ENCODE peak calls at places on chromosomes 2 and 18, in five cellular contexts. Z is chondrocyte; C is activated naive CD4-positive, alpha-beta T cell; I is NCI-H510A treated with DMSO at 0.1 percent for 48 hours; V is omental fat pad. R is an unnamed sample.

GRCh38 chr2:175143678-175144077 is 24.3 kb downstream of the ATF2 start:
- DNase-seq in C (no peak), I (no peak), Z (no peak), V (no peak), R (no peak)

GRCh38 chr2:5803547-5803946 is 111.4 kb downstream of the SOX11 start:
- DNase-seq in I (no peak), V (no peak), C (no peak), Z (no peak), R (peak; percentile 18)

GRCh38 chr2:112024896-112025491 is 30.1 kb upstream of the TMEM87B start:
- DNase-seq in Z (no peak), V (no peak), C (no peak), I (no peak), R (no peak)

GRCh38 chr2:133570547-133570946 is 2.3 kb upstream of the NCKAP5 start:
- DNase-seq in Z (no peak), V (no peak), I (no peak), C (no peak), R (no peak)

GRCh38 chr2:634670-635395 is 42.4 kb downstream of the TMEM18 start:
- DNase-seq in Z (no peak), V (no peak), C (no peak), I (no peak), R (no peak)

GRCh38 chr2:2847131-2847740 is 516.2 kb upstream of the MYT1L start:
- DNase-seq in V (no peak), Z (peak; percentile 55), C (no peak), I (peak; percentile 66), R (no peak)

GRCh38 chr2:3357926-3358325 is 19.7 kb downstream of the EIPR1 start:
- DNase-seq in V (no peak), C (no peak), I (no peak), Z (no peak), R (no peak)

GRCh38 chr2:57760448-57760847 is 286.2 kb upstream of the VRK2 start:
- DNase-seq in Z (no peak), V (no peak), C (no peak), I (no peak), R (no peak)

GRCh38 chr2:238096311-238097011 is 3.7 kb upstream of the ESPNL start:
- DNase-seq in Z (no peak), V (no peak), C (no peak), I (no peak), R (no peak)

GRCh38 chr2:112253261-112253807 is 1.5 kb downstream of the ZC3H8 start:
- DNase-seq in V (no peak), I (no peak), C (no peak), Z (no peak), R (no peak)

GRCh38 chr18:46167971-46168370 is 63.8 kb downstream of the HAUS1 start:
- DNase-seq in Z (no peak), C (no peak), V (no peak), I (no peak), R (no peak)

GRCh38 chr2:219661197-219661954 is 33.9 kb downstream of the SLC4A3 start:
- DNase-seq in Z (no peak), C (no peak), I (no peak), V (no peak), R (no peak)

GRCh38 chr2:186299610-186300009 is 186.4 kb upstream of the ZC3H15 start:
- DNase-seq in V (no peak), C (no peak), I (no peak), Z (no peak), R (no peak)

GRCh38 chr2:30522421-30522820 is 75.4 kb downstream of the LCLAT1 start:
- DNase-seq in C (no peak), Z (no peak), V (no peak), I (no peak), R (no peak)

GRCh38 chr18:48548404-48548771 is 9.6 kb downstream of the CTIF start:
- DNase-seq in I (no peak), V (no peak), C (no peak), Z (no peak), R (no peak)

GRCh38 chr18:6022840-6023239 is 127.5 kb upstream of the TMEM200C start:
- DNase-seq in I (no peak), V (no peak), C (no peak), Z (no peak), R (peak; percentile 64)

GRCh38 chr2:176161817-176162626 is 4.9 kb downstream of the HOXD3 start:
- DNase-seq in V (no peak), Z (no peak), I (no peak), C (no peak), R (no peak)

GRCh38 chr2:152525277-152525838 is 190.4 kb downstream of the FMNL2 start:
- DNase-seq in I (peak; percentile 14), Z (no peak), V (no peak), C (no peak), R (no peak)

GRCh38 chr18:65751145-65752085 is 603 bp downstream of the CDH7 start:
- DNase-seq in I (peak; percentile 95), Z (peak; percentile 84), V (no peak), C (no peak), R (no peak)

GRCh38 chr2:46876741-46877384 is 38.7 kb downstream of the MCFD2 start:
- DNase-seq in Z (no peak), I (peak; percentile 59), V (no peak), C (no peak), R (peak; percentile 62)

GRCh38 chr2:133633851-133634250 is 65.6 kb upstream of the NCKAP5 start:
- DNase-seq in I (no peak), C (no peak), Z (no peak), V (no peak), R (no peak)

GRCh38 chr18:12307871-12308385 is at the start of gene TUBB6:
- DNase-seq in V (peak; percentile 46), I (peak; percentile 21), C (no peak), Z (no peak), R (no peak)

GRCh38 chr18:28331551-28331950 is 154.6 kb upstream of the CDH2 start:
- DNase-seq in C (no peak), V (no peak), I (no peak), Z (no peak), R (peak; percentile 80)

GRCh38 chr2:239700946-239701345 is 300.1 kb upstream of the HDAC4 start:
- DNase-seq in C (no peak), Z (no peak), I (no peak), V (no peak), R (no peak)

GRCh38 chr2:101124684-101125366 is 26.4 kb downstream of the TBC1D8 start:
- DNase-seq in V (peak; percentile 52), Z (no peak), I (no peak), C (no peak), R (peak; percentile 62)

GRCh38 chr2:9941196-9941995 is 10.1 kb upstream of the GRHL1 start:
- DNase-seq in I (peak; percentile 8), Z (no peak), C (no peak), V (no peak), R (no peak)

GRCh38 chr2:177265834-177266817 is 1.6 kb upstream of the NFE2L2 start:
- DNase-seq in Z (no peak), I (no peak), V (no peak), C (no peak), R (no peak)

GRCh38 chr18:64330161-64330560 is 181.3 kb upstream of the LINC00305 start:
- DNase-seq in V (no peak), Z (no peak), C (no peak), I (no peak), R (no peak)

GRCh38 chr2:128423788-128424165 is 105.1 kb upstream of the HS6ST1 start:
- DNase-seq in I (no peak), C (no peak), Z (no peak), V (no peak), R (no peak)

GRCh38 chr2:9158786-9159779 is 47.5 kb upstream of the ASAP2 start:
- DNase-seq in V (no peak), C (no peak), I (no peak), Z (no peak), R (no peak)

GRCh38 chr2:73730810-73731209 is 6.3 kb downstream of the TPRKB start:
- DNase-seq in Z (no peak), C (no peak), V (no peak), I (no peak), R (no peak)

GRCh38 chr2:26509141-26509540 is 31.2 kb upstream of the OTOF start:
- DNase-seq in I (no peak), V (no peak), Z (no peak), C (no peak), R (no peak)

GRCh38 chr2:62794791-62795190 is 89.3 kb downstream of the EHBP1 start:
- DNase-seq in V (no peak), Z (no peak), I (no peak), C (no peak), R (peak; percentile 50)

GRCh38 chr2:22355816-22356433 is 1029.1 kb upstream of the KLHL29 start:
- DNase-seq in C (no peak), I (peak; percentile 9), Z (no peak), V (peak; percentile 87), R (no peak)

GRCh38 chr2:111194835-111195621 is 74.3 kb downstream of the BCL2L11 start:
- DNase-seq in V (no peak), C (no peak), I (no peak), Z (no peak), R (no peak)

GRCh38 chr2:65231892-65232477 is 4.4 kb downstream of the ACTR2 start:
- DNase-seq in Z (no peak), I (no peak), V (no peak), C (no peak), R (no peak)

R was measured in retinal pigment epithelial cell.